ENCODE peak calls at places on chromosomes 4 and X, in five cellular contexts. G is A673, E is GM06990, W is sciatic nerve, B is mesothelial cell of epicardium. L is an unnamed sample.

GRCh38 chrX:151896734-151897474 is 15.8 kb upstream of the MAGEA4 start:
- DNase-seq in E (no peak), B (no peak), W (no peak), G (no peak), L (no peak)

GRCh38 chr4:101158136-101158485 is 189.2 kb downstream of the PPP3CA start:
- DNase-seq in E (no peak), W (no peak), G (peak), B (no peak), L (no peak)

GRCh38 chrX:53320543-53321215 is 39.3 kb upstream of the IQSEC2 start:
- DNase-seq in E (no peak), W (no peak), B (no peak), G (no peak), L (no peak)

GRCh38 chr4:102390438-102390837 is 45.2 kb upstream of the SLC39A8 start:
- DNase-seq in E (peak), W (no peak), G (no peak), B (no peak), L (no peak)

GRCh38 chr4:184421558-184422155 is 52.7 kb downstream of the IRF2 start:
- DNase-seq in W (no peak), B (no peak), E (peak), G (no peak), L (no peak)

GRCh38 chr4:146175541-146176453 is at the start of gene LSM6:
- DNase-seq in E (peak), B (peak), W (peak), G (peak), L (peak)

GRCh38 chr4:142383354-142383753 is 462.7 kb downstream of the INPP4B start:
- DNase-seq in B (no peak), G (no peak), E (no peak), W (no peak), L (no peak)

GRCh38 chr4:132284910-132285426 is 864.1 kb upstream of the PCDH10 start:
- DNase-seq in B (no peak), W (no peak), G (no peak), E (no peak), L (no peak)

GRCh38 chr4:26133840-26134239 is 187.0 kb upstream of the RBPJ start:
- DNase-seq in B (no peak), G (no peak), W (no peak), E (no peak), L (no peak)